ENCODE peak calls at places on chromosomes 16 and 17, in ten cellular contexts. T is A549; Q is fibroblast of the aortic adventitia; R is CD8-positive, alpha-beta T cell; E is foreskin fibroblast; G is ascending aorta; X is astrocyte of the cerebellum; O is heart right ventricle; P is pancreas; U is fibroblast of lung. K is an unnamed sample.

GRCh38 chr17:37124074-37124824 is 175.5 kb downstream of the AATF start:
- DNase-seq in T (no peak), Q (no peak), R (no peak), E (peak), G (no peak), X (no peak), O (no peak), P (no peak), U (peak), K (no peak)

GRCh38 chr16:17313085-17313611 is 157.6 kb downstream of the XYLT1 start:
- DNase-seq in T (no peak), Q (no peak), R (no peak), E (peak), G (no peak), X (no peak), O (no peak), P (peak), U (peak), K (peak)

GRCh38 chr16:51490866-51491265 is 339.8 kb upstream of the SALL1 start:
- DNase-seq in T (no peak), Q (no peak), R (no peak), E (no peak), G (no peak), X (no peak), O (no peak), P (no peak), U (no peak), K (no peak)

GRCh38 chr17:66713533-66714042 is 121.3 kb upstream of the CACNG5 start:
- DNase-seq in T (peak), Q (no peak), R (no peak), E (no peak), G (no peak), X (no peak), O (no peak), P (no peak), U (no peak), K (no peak)

GRCh38 chr17:82687871-82688270 is 10.6 kb downstream of the RAB40B start:
- DNase-seq in T (no peak), Q (no peak), R (no peak), E (no peak), G (no peak), X (no peak), O (no peak), P (peak), U (no peak), K (no peak)

GRCh38 chr16:11133344-11133921 is 122.6 kb downstream of the SOCS1 start:
- DNase-seq in T (no peak), Q (peak), R (no peak), E (peak), G (peak), X (peak), O (peak), P (no peak), U (peak), K (peak)

GRCh38 chr17:34651267-34651955 is 72.0 kb downstream of the TMEM132E start:
- DNase-seq in T (no peak), Q (no peak), R (no peak), E (no peak), G (no peak), X (no peak), O (no peak), P (no peak), U (no peak), K (no peak)

GRCh38 chr16:77057161-77057736 is 133.7 kb upstream of the MON1B start:
- DNase-seq in T (no peak), Q (no peak), R (no peak), E (no peak), G (no peak), X (no peak), O (no peak), P (no peak), U (no peak), K (no peak)

GRCh38 chr17:951388-952132 is 28.0 kb downstream of the NXN start:
- DNase-seq in T (peak), Q (peak), R (no peak), E (peak), G (no peak), X (peak), O (no peak), P (no peak), U (peak), K (no peak)

GRCh38 chr16:66372078-66372897 is 5.8 kb downstream of the CDH5 start:
- DNase-seq in T (no peak), Q (no peak), R (no peak), E (no peak), G (no peak), X (no peak), O (no peak), P (no peak), U (no peak), K (no peak)

GRCh38 chr16:30375830-30376229 is 1.2 kb downstream of the MYL11 start:
- DNase-seq in T (no peak), Q (no peak), R (no peak), E (no peak), G (no peak), X (no peak), O (no peak), P (no peak), U (no peak), K (no peak)

GRCh38 chr16:47160422-47160821 is 16.7 kb upstream of the NETO2 start:
- DNase-seq in T (no peak), Q (no peak), R (no peak), E (no peak), G (no peak), X (no peak), O (no peak), P (no peak), U (no peak), K (no peak)

GRCh38 chr16:47158991-47159390 is 15.2 kb upstream of the NETO2 start:
- DNase-seq in T (no peak), Q (no peak), R (no peak), E (no peak), G (no peak), X (no peak), O (no peak), P (no peak), U (no peak), K (no peak)

DNA sequence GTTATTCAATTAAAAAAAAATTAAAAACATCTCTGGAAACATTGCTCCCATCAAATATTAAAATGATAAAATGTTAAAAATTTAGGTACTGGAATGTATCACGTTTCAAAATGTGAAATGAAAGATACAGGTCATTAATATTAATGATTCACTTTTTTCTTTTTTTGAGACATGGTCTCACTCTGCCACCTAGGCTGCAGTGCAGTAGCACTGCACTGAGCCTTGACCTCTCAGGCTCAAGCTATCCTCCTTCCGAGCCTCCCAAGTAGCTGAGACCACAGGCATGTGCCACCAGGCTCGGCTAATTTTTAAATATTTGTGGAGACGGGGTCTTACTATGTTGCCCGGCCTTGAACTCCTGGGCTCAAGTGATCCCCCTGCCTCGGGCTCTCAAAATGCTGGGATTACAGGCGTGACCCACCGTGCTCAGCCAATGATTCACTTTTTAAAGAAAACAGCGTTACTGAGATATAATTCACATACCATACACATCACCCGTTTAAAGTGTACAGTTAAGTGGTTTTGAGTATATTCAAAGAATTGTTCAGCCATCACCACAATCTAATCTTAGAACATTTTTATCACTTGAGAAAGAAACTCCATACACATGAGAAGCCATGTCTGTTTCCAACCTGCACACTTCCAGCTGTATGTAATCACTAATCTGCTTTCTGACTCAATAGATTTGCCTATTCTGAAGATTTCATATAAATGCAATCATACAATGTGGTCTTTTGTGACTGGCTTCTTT is 19.1 kb upstream of the NETO2 start:
- DNase-seq in T (no peak), Q (peak), R (no peak), E (no peak), G (no peak), X (no peak), O (no peak), P (no peak), U (no peak), K (no peak)
- TF ChIP-seq CTCF in T (no peak), Q (no peak), R (no peak), E (no peak), G (no peak), X (no peak), O (no peak), P (no peak), U (no peak), K (no peak)

GRCh38 chr17:78344666-78345065 is 15.2 kb downstream of the SOCS3 start:
- DNase-seq in T (no peak), Q (no peak), R (no peak), E (no peak), G (no peak), X (no peak), O (no peak), P (no peak), U (no peak), K (no peak)

GRCh38 chr17:78341559-78342437 is 18.1 kb downstream of the SOCS3 start:
- DNase-seq in T (peak), Q (peak), R (no peak), E (peak), G (peak), X (no peak), O (peak), P (peak), U (peak), K (peak)

GRCh38 chr17:78343433-78344201 is 16.3 kb downstream of the SOCS3 start:
- DNase-seq in T (no peak), Q (no peak), R (peak), E (no peak), G (no peak), X (no peak), O (no peak), P (peak), U (no peak), K (peak)

GRCh38 chr17:78343099-78343432 is 16.8 kb downstream of the SOCS3 start:
- DNase-seq in T (no peak), Q (peak), R (no peak), E (peak), G (peak), X (peak), O (peak), P (peak), U (peak), K (no peak)

DNA sequence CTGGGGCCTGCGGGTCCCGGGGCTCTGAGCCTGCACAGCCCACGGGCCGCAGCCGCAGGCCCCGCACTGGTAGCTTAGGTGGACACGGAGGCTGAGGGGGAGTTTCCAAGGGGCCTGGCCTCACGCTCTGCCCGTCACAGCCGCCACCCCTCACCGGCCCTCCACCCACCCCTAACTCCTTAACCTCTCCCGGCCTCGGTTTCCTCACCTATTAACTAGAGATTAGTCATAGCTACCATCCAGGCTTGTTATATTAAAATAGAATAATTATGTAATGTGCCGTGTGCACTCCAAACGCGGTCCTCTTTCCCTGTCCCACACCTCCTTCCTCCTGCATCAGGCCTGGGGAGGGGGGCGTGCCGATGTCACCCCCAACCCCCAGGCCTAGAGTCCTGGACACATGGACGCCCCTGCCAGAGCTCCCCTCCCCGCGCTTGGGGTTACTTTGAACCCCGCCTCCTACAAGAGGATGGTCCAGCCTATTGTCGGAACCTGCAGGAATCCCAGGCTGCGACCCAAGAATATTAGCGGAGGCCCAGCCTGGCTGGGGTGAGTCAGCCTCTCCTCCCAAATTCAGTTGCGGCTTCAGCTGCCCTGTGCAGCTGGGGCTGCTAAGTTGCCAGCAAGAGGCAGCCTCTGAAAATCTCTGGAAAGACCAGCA is 17.3 kb downstream of the SOCS3 start:
- DNase-seq in T (peak), Q (peak), R (no peak), E (peak), G (peak), X (peak), O (peak), P (peak), U (peak), K (peak)
- H3K4me3 ChIP-seq in T (peak), Q (peak), R (peak), E (peak), G (peak), X (peak), O (peak), P (no peak), U (peak), K (peak)

DNA sequence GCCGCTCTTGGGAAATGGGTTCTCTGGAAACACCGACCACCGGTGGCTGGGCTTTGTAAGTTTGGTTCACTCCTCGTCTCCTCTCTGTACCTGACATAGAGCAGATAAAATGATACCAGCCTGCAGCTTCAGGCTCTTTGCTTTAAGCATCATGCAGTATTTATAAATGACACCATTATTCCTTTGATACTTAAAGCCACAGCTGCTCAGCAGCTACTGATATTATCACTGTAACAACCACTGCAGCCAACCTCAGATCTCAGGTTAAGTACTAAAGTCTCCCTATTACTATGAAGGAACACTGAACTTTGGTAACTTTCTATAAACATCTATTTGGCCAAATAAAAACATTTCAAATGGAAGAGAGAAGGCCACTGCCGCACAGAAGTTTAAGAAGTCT is 34.6 kb downstream of the PDIA2 start:
- DNase-seq in T (no peak), Q (no peak), R (no peak), E (no peak), G (no peak), X (no peak), O (no peak), P (no peak), U (no peak), K (no peak)
- TF ChIP-seq CTCF in T (no peak), Q (no peak), R (no peak), E (no peak), G (no peak), X (no peak), O (no peak), P (no peak), U (no peak), K (no peak)

DNA sequence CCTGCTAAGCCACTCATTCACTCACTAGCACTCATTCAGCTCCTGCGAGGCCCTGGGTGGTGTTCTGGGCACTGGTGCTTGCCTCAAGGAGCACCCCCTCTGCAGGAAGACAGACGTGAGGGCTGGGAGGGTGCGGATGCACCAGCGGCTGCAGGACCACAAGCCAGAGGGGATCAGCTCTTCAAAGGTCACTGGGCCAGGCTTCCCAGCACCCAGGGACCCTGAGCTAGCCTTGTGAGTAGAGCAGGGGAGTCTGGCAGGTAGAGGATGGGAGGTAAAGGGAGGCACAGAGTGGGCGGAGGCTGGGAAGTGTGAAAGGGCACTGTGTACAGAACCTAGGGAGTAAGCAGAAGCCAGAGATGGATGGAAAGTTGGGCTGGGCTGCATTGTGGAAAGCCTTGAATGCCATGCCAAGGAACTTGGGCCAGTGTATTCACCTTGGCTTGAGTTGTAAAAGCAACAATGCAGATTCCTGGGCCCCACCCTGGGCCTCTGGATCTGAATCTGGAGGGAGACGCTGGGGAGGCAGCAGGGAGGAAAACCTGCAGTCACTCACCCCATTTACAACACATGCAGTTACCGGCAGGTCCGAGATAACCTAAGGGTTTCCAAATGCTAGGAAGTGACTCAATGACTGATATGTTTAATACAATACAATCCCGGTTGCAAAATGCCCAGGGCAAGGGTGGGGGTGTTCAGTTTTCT is 1.7 kb downstream of the IL4R start:
- DNase-seq in T (peak), Q (peak), R (peak), E (peak), G (peak), X (no peak), O (peak), P (no peak), U (peak), K (peak)
- H3K4me3 ChIP-seq in T (peak), Q (peak), R (peak), E (peak), G (peak), X (peak), O (peak), P (no peak), U (peak), K (peak)

GRCh38 chr17:28849281-28849680 is 5.5 kb upstream of the ERAL1 start:
- DNase-seq in T (peak), Q (peak), R (no peak), E (peak), G (no peak), X (no peak), O (no peak), P (peak), U (peak), K (no peak)
- TF ChIP-seq CTCF in T (no peak), Q (peak), R (no peak), E (no peak), G (no peak), X (no peak), O (no peak), P (no peak), U (peak), K (no peak)

GRCh38 chr17:76480676-76481075 is 13.3 kb downstream of the AANAT start:
- DNase-seq in T (no peak), Q (no peak), R (no peak), E (no peak), G (no peak), X (no peak), O (no peak), P (no peak), U (no peak), K (no peak)
- H3K4me3 ChIP-seq in T (no peak), Q (no peak), R (no peak), E (no peak), G (no peak), X (no peak), O (no peak), P (no peak), U (no peak), K (no peak)

GRCh38 chr17:75640556-75641119 is 7.4 kb downstream of the SMIM5 start:
- DNase-seq in T (no peak), Q (no peak), R (no peak), E (no peak), G (no peak), X (no peak), O (no peak), P (peak), U (no peak), K (no peak)

GRCh38 chr17:75641343-75641742 is 8.1 kb downstream of the SMIM5 start:
- DNase-seq in T (no peak), Q (no peak), R (no peak), E (no peak), G (no peak), X (no peak), O (no peak), P (peak), U (no peak), K (no peak)

GRCh38 chr17:75642221-75643032 is 9.2 kb downstream of the SMIM5 start:
- DNase-seq in T (no peak), Q (no peak), R (no peak), E (no peak), G (no peak), X (no peak), O (no peak), P (peak), U (no peak), K (peak)

GRCh38 chr17:75645501-75645888 is 12.3 kb downstream of the SMIM5 start:
- DNase-seq in T (peak), Q (no peak), R (no peak), E (no peak), G (peak), X (no peak), O (no peak), P (no peak), U (no peak), K (peak)

GRCh38 chr17:75643033-75644017 is 10.1 kb downstream of the SMIM5 start:
- DNase-seq in T (no peak), Q (no peak), R (no peak), E (no peak), G (no peak), X (no peak), O (no peak), P (peak), U (no peak), K (peak)
- TF ChIP-seq CTCF in T (no peak), Q (no peak), R (no peak), E (no peak), G (no peak), X (no peak), O (no peak), P (no peak), U (no peak), K (no peak)

DNA sequence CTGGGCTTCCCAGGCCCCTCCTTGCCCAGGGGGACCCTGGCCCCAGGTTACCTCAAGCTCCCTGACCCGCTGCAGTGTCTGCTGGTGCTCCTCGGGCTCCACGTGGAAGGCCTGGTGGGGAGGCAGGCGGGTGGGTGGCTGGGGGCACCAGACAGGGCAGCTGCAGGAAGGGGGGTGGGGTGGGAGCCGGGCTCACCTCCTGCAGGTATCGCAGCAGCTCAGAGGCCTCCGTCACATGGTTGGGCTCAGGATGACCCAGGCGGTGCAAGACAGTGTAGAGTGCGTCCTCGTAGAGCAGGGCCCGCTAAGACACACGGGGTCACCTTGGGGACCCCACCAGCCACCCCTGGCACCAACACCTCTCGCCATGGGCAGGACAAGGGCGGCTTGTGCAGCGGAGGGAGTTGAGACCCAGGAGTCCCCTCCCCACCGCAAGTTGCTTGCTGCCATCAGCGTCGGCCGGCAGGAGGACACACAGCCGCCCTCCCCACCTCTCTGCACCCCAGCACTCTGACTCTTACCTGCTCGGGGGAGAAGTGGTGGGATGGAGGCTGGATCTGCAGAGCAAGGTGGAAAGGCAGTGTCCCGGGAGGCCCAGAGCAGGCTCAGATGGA is 1.1 kb downstream of the UNC13D start:
- DNase-seq in T (no peak), Q (no peak), R (peak), E (no peak), G (no peak), X (no peak), O (no peak), P (peak), U (no peak), K (no peak)
- H3K4me3 ChIP-seq in T (no peak), Q (no peak), R (peak), E (no peak), G (no peak), X (no peak), O (no peak), P (no peak), U (no peak), K (peak)

GRCh38 chr17:30340957-30341356 is 7.1 kb upstream of the TMIGD1 start:
- DNase-seq in T (no peak), Q (peak), R (no peak), E (no peak), G (no peak), X (peak), O (no peak), P (no peak), U (peak), K (no peak)

GRCh38 chr17:30345089-30345433 is 11.2 kb upstream of the TMIGD1 start:
- DNase-seq in T (no peak), Q (no peak), R (no peak), E (no peak), G (no peak), X (no peak), O (no peak), P (no peak), U (no peak), K (no peak)

GRCh38 chr17:30344283-30345088 is 10.6 kb upstream of the TMIGD1 start:
- DNase-seq in T (peak), Q (peak), R (no peak), E (peak), G (no peak), X (peak), O (peak), P (peak), U (peak), K (peak)

GRCh38 chr17:30343741-30344140 is 9.9 kb upstream of the TMIGD1 start:
- DNase-seq in T (no peak), Q (no peak), R (no peak), E (no peak), G (no peak), X (no peak), O (no peak), P (no peak), U (no peak), K (no peak)

GRCh38 chr17:30341703-30342102 is 7.8 kb upstream of the TMIGD1 start:
- DNase-seq in T (no peak), Q (no peak), R (no peak), E (no peak), G (no peak), X (no peak), O (no peak), P (no peak), U (no peak), K (no peak)
- TF ChIP-seq CTCF in T (no peak), Q (no peak), R (no peak), E (no peak), G (no peak), X (no peak), O (no peak), P (no peak), U (no peak), K (no peak)